ENCODE peak calls at places on chromosome 17, in four cellular contexts. I, B, R and Y are unnamed samples.
A peak's percentile ranks its signal among the peaks of the same experiment; 100 is the strongest.

GRCh38 chr17:59893617-59894100 is 738 bp downstream of the RPS6KB1 start:
- DNase-seq in I (peak; percentile 8), B (peak; percentile 30), R (no peak), Y (peak; percentile 44)

GRCh38 chr17:57946798-57947358 is 8.3 kb downstream of the CUEDC1 start:
- DNase-seq in B (peak; percentile 53), I (peak; percentile 78), R (peak; percentile 73), Y (peak; percentile 70)

GRCh38 chr17:72079700-72080099 is 41.1 kb upstream of the SOX9 start:
- DNase-seq in R (no peak), I (no peak), B (no peak), Y (no peak)

GRCh38 chr17:29159286-29159860 is 20.8 kb downstream of the MYO18A start:
- DNase-seq in R (no peak), B (no peak), I (no peak), Y (no peak)

GRCh38 chr17:27072885-27073284 is 221.0 kb upstream of the WSB1 start:
- DNase-seq in R (no peak), B (no peak), I (no peak), Y (no peak)

GRCh38 chr17:82876602-82877391 is 37.0 kb upstream of the ZNF750 start:
- DNase-seq in I (peak; percentile 78), R (no peak), B (peak; percentile 89), Y (peak; percentile 79)

GRCh38 chr17:42329025-42329976 is 41.0 kb downstream of the STAT5A start:
- DNase-seq in R (no peak), I (peak; percentile 83), B (no peak), Y (peak; percentile 69)

GRCh38 chr17:82321947-82322466 is 4.6 kb upstream of the CD7 start:
- DNase-seq in B (no peak), I (no peak), R (no peak), Y (no peak)

GRCh38 chr17:77054926-77055325 is 85.8 kb upstream of the SEC14L1 start:
- DNase-seq in R (no peak), I (no peak), B (no peak), Y (no peak)

GRCh38 chr17:82520041-82520910 is 744 bp downstream of the FOXK2 start:
- DNase-seq in R (no peak), I (no peak), B (peak; percentile 45), Y (no peak)

GRCh38 chr17:57138956-57139576 is 54.0 kb downstream of the AKAP1 start:
- DNase-seq in I (peak; percentile 22), R (no peak), B (peak; percentile 6), Y (no peak)

GRCh38 chr17:28327031-28327607 is 8.1 kb downstream of the TMEM97 start:
- DNase-seq in R (peak; percentile 34), B (no peak), I (peak; percentile 52), Y (no peak)

GRCh38 chr17:2598166-2598565 is 4.7 kb downstream of the PAFAH1B1 start:
- DNase-seq in B (no peak), R (no peak), I (peak; percentile 70), Y (peak; percentile 26)

GRCh38 chr17:71633391-71633849 is 487.4 kb upstream of the SOX9 start:
- DNase-seq in B (no peak), I (peak; percentile 92), R (no peak), Y (no peak)

GRCh38 chr17:42675984-42676423 is 790 bp downstream of the PLEKHH3 start:
- DNase-seq in I (peak; percentile 45), R (no peak), B (peak; percentile 52), Y (peak; percentile 45)

GRCh38 chr17:13725286-13725990 is 123.7 kb upstream of the HS3ST3A1 start:
- DNase-seq in I (peak; percentile 57), B (no peak), R (no peak), Y (no peak)

GRCh38 chr17:9239821-9240658 is 218.7 kb downstream of the NTN1 start:
- DNase-seq in B (peak; percentile 93), I (peak; percentile 39), R (no peak), Y (peak; percentile 37)

GRCh38 chr17:78940708-78941107 is 15.5 kb upstream of the TIMP2 start:
- DNase-seq in I (peak; percentile 54), R (no peak), B (no peak), Y (no peak)

GRCh38 chr17:76537288-76537577 is 276 bp downstream of the CYGB start:
- DNase-seq in B (no peak), R (no peak), I (peak; percentile 39), Y (no peak)

GRCh38 chr17:15913826-15914225 is 31.1 kb upstream of the ADORA2B start:
- DNase-seq in B (no peak), I (no peak), R (no peak), Y (no peak)

GRCh38 chr17:40903129-40903847 is 18.2 kb upstream of the KRT20 start:
- DNase-seq in R (no peak), B (peak; percentile 27), I (peak; percentile 70), Y (no peak)

GRCh38 chr17:75496005-75496404 is 19.3 kb downstream of the CASKIN2 start:
- DNase-seq in I (no peak), B (no peak), R (no peak), Y (no peak)

GRCh38 chr17:76252040-76252954 is 12.0 kb upstream of the RNF157 start:
- DNase-seq in B (no peak), I (peak; percentile 99), R (no peak), Y (peak; percentile 74)

GRCh38 chr17:38654411-38655398 is 20.1 kb downstream of the EPOP start:
- DNase-seq in R (peak; percentile 64), B (peak; percentile 66), I (no peak), Y (no peak)

GRCh38 chr17:82239401-82239925 is 10.6 kb downstream of the SLC16A3 start:
- DNase-seq in B (no peak), R (no peak), I (no peak), Y (no peak)

GRCh38 chr17:82678265-82678891 is 20.1 kb downstream of the RAB40B start:
- DNase-seq in I (no peak), R (no peak), B (no peak), Y (no peak)

GRCh38 chr17:48127371-48128051 is 19.9 kb downstream of the SNX11 start:
- DNase-seq in B (no peak), R (no peak), I (no peak), Y (peak; percentile 65)

GRCh38 chr17:18017958-18018357 is 21.0 kb downstream of the ATPAF2 start:
- DNase-seq in B (no peak), R (no peak), I (peak; percentile 62), Y (peak; percentile 82)

GRCh38 chr17:40633871-40634270 is 13.7 kb downstream of the SMARCE1 start:
- DNase-seq in B (no peak), R (no peak), I (peak; percentile 12), Y (no peak)

GRCh38 chr17:12624221-12624620 is 41.5 kb upstream of the MYOCD start:
- DNase-seq in R (no peak), B (no peak), I (peak; percentile 39), Y (no peak)

GRCh38 chr17:48593840-48594411 is 347 bp upstream of the HOXB5 start:
- DNase-seq in I (peak; percentile 99), B (peak; percentile 87), R (no peak), Y (peak; percentile 86)

GRCh38 chr17:38637951-38638350 is 32.2 kb upstream of the SRCIN1 start:
- DNase-seq in I (no peak), B (no peak), R (no peak), Y (no peak)

GRCh38 chr17:58323420-58324408 is 4.9 kb downstream of the TSPOAP1 start:
- DNase-seq in I (no peak), B (no peak), R (no peak), Y (no peak)

GRCh38 chr17:7855643-7856080 is 796 bp downstream of the TMEM88 start:
- DNase-seq in R (no peak), I (no peak), B (no peak), Y (peak; percentile 50)

GRCh38 chr17:36691606-36692005 is 90.2 kb downstream of the MRM1 start:
- DNase-seq in I (no peak), B (no peak), R (no peak), Y (no peak)

GRCh38 chr17:10234033-10234432 is 35.6 kb upstream of the GAS7 start:
- DNase-seq in I (no peak), B (no peak), R (no peak), Y (no peak)

GRCh38 chr17:11557727-11558452 is 40.4 kb upstream of the DNAH9 start:
- DNase-seq in I (no peak), B (no peak), R (no peak), Y (no peak)

GRCh38 chr17:62319846-62320245 is 60.5 kb upstream of the EFCAB3 start:
- DNase-seq in I (no peak), B (no peak), R (no peak), Y (no peak)

GRCh38 chr17:44314869-44315661 is 6.7 kb downstream of the RUNDC3A start:
- DNase-seq in I (no peak), R (no peak), B (peak; percentile 48), Y (no peak)
- TF ChIP-seq FOS in I (no peak), R (no peak), B (no peak), Y (no peak)

DNA sequence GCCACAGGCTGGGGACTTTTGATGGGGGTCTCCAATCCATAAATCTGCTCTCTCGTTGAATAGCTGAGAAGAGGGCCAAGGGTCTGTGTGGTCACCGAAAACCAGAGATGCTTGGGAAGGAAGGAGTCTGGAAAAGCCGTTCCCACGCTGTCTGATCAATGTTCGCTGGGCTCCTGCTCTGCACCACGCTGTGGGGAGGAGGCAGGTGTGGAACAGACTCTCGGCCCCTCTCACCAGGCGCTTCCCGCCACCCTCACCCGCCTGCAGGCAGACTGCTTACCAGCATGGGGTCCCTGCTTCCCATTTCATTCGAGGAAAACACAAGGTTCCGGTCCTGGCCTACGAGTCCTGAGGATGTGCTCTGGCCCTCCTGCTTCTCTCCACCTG is 702 bp upstream of the ALDH3A1 start:
- DNase-seq in R (no peak), I (no peak), B (no peak), Y (no peak)
- TF ChIP-seq FOS in R (no peak), I (no peak), B (no peak), Y (no peak)

GRCh38 chr17:34763727-34764665 is 184.6 kb downstream of the TMEM132E start:
- DNase-seq in R (no peak), B (no peak), I (peak; percentile 0), Y (no peak)

GRCh38 chr17:34760931-34761500 is 181.6 kb downstream of the TMEM132E start:
- DNase-seq in R (no peak), I (no peak), B (no peak), Y (no peak)

GRCh38 chr17:34761646-34762045 is 182.3 kb downstream of the TMEM132E start:
- DNase-seq in I (no peak), R (no peak), B (no peak), Y (no peak)

GRCh38 chr17:34764716-34765115 is 185.3 kb downstream of the TMEM132E start:
- DNase-seq in I (no peak), R (no peak), B (no peak), Y (no peak)

GRCh38 chr17:34762078-34762477 is 182.7 kb downstream of the TMEM132E start:
- DNase-seq in R (no peak), I (no peak), B (no peak), Y (no peak)
- TF ChIP-seq FOS in R (no peak), I (no peak), B (no peak), Y (no peak)

GRCh38 chr17:73759324-73760185 is 115.3 kb upstream of the SDK2 start:
- DNase-seq in I (no peak), B (no peak), R (no peak), Y (no peak)
- TF ChIP-seq FOS in I (no peak), B (no peak), R (no peak), Y (no peak)

GRCh38 chr17:46818319-46818928 is at the start of gene WNT3:
- DNase-seq in I (no peak), R (no peak), B (peak; percentile 88), Y (no peak)
- TF ChIP-seq FOS in I (no peak), R (no peak), B (no peak), Y (no peak)

GRCh38 chr17:80968602-80969029 is 23.0 kb upstream of the CHMP6 start:
- DNase-seq in I (peak; percentile 49), B (no peak), R (no peak), Y (no peak)
- TF ChIP-seq FOS in I (no peak), B (no peak), R (no peak), Y (no peak)

GRCh38 chr17:50501054-50501453 is 7.2 kb upstream of the MYCBPAP start:
- DNase-seq in B (no peak), R (no peak), I (no peak), Y (peak; percentile 42)
- TF ChIP-seq FOS in B (no peak), R (no peak), I (no peak), Y (no peak)